ENCODE peak calls at places on chromosomes 16 and 17, in seven cellular contexts. J is GM23248, K is prostate gland, B is heart right ventricle, L is right lobe of liver, E is fibroblast of lung, Q is IMR-90. U is an unnamed sample.

GRCh38 chr16:8751481-8752311 is 45.7 kb downstream of the TMEM186 start:
- DNase-seq in E (peak; percentile 42), B (no peak), J (peak; percentile 80), K (no peak), Q (peak; percentile 78), L (no peak), U (no peak)

GRCh38 chr17:42821176-42821575 is 2.9 kb downstream of the BECN1 start:
- DNase-seq in J (no peak), E (no peak), B (no peak), Q (no peak), L (no peak), K (no peak), U (no peak)

GRCh38 chr17:35056013-35056412 is 7.5 kb downstream of the RFFL start:
- DNase-seq in K (no peak), B (no peak), E (no peak), J (no peak), L (no peak), Q (no peak), U (no peak)

GRCh38 chr17:83170571-83171260 is 91.3 kb downstream of the METRNL start:
- DNase-seq in Q (no peak), E (no peak), B (no peak), K (no peak), L (no peak), J (no peak), U (no peak)

GRCh38 chr16:68146583-68146982 is 61.4 kb downstream of the NFATC3 start:
- DNase-seq in K (no peak), L (no peak), B (no peak), E (peak; percentile 67), J (peak; percentile 42), Q (peak; percentile 60), U (no peak)

GRCh38 chr17:66348605-66349165 is 46.3 kb downstream of the PRKCA start:
- DNase-seq in B (peak; percentile 35), J (peak; percentile 78), K (peak; percentile 14), Q (peak; percentile 89), E (peak; percentile 81), L (no peak), U (no peak)

GRCh38 chr17:7177954-7178477 is 1.2 kb downstream of the ASGR1 start:
- DNase-seq in L (peak; percentile 90), E (no peak), B (peak; percentile 30), J (peak; percentile 61), K (no peak), Q (peak; percentile 71), U (no peak)

GRCh38 chr16:12178251-12178990 is 201.9 kb downstream of the SNX29 start:
- DNase-seq in E (peak; percentile 62), Q (peak; percentile 83), J (peak; percentile 90), L (no peak), B (peak; percentile 38), K (no peak), U (no peak)

GRCh38 chr17:19546289-19547065 is 12.8 kb downstream of the SLC47A1 start:
- DNase-seq in J (peak; percentile 10), K (no peak), E (no peak), L (peak; percentile 84), Q (no peak), B (peak; percentile 41), U (peak; percentile 68)

GRCh38 chr16:88922114-88922825 is 54.7 kb downstream of the CBFA2T3 start:
- DNase-seq in L (no peak), B (peak; percentile 92), K (peak; percentile 80), Q (peak; percentile 39), J (peak; percentile 87), E (peak; percentile 71), U (peak; percentile 78)
- H3K36me3 ChIP-seq in L (no peaks in the 10 kb centered on the region), B (no peaks in the 10 kb centered on the region), K (no peaks in the 10 kb centered on the region), Q (no peaks in the 10 kb centered on the region), J (no peaks in the 10 kb centered on the region), E (no peaks in the 10 kb centered on the region), U (no peaks in the 10 kb centered on the region)

GRCh38 chr16:88649195-88649923 is 1.5 kb downstream of the CYBA start:
- DNase-seq in B (no peak), K (no peak), Q (no peak), L (no peak), J (no peak), E (no peak), U (no peak)
- H3K4me3 ChIP-seq in B (peak overlapping the region; percentile 62), K (no peak overlapping the region), Q (no peak overlapping the region), L (peak overlapping the region; percentile 63), J (peak overlapping the region; percentile 83), E (no peak overlapping the region), U (no peak overlapping the region)

DNA sequence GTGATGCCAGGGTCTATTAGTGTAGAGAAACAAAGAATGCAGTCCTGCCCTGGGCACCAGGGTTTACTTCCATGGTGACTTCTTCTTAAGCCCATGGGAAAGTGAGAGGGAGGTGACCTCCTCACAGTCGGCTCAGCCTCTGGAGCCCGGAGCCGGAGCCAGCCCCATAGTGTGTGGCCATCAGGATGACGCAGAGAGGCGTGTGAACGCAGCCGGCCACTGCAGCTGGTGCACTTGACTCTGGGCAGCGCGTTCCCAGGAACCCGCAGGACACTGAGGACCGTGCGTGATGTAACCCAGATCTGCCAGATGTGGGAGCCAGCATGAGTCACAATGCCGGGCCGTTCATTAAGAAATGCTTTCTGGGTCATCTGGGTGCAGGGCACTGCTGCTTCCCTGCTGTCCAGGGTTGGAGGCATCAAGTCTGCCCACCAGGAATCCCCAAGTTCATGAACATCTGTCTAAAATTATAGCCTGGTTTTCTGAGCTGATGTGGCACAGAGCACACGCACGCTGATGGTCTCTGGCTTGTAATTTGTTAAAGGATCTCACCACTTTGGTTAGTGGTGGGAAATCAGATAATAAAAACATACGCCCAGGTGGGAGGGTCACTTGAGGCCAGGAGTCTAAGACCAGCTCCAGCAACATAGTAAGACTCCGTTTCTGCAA is 114.1 kb downstream of the PITPNC1 start:
- DNase-seq in B (peak; percentile 88), J (peak; percentile 100), E (peak; percentile 99), Q (peak; percentile 98), K (peak; percentile 24), L (no peak), U (peak; percentile 58)
- H3K4me1 ChIP-seq in B (peaks cover 59% of the 10 kb centered on the region), J (peaks cover 26% of the 10 kb centered on the region), E (peaks cover 17% of the 10 kb centered on the region), Q (peaks cover 12% of the 10 kb centered on the region), K (no peaks in the 10 kb centered on the region), L (no peaks in the 10 kb centered on the region), U (no peaks in the 10 kb centered on the region)

GRCh38 chr16:27154573-27155521 is 48.5 kb upstream of the KDM8 start:
- DNase-seq in L (peak; percentile 71), J (peak; percentile 48), E (peak; percentile 31), Q (peak; percentile 21), K (peak; percentile 25), B (peak; percentile 51), U (peak; percentile 80)

GRCh38 chr16:27145630-27146029 is 57.7 kb upstream of the KDM8 start:
- DNase-seq in B (no peak), J (no peak), K (no peak), Q (no peak), E (no peak), L (no peak), U (no peak)

DNA sequence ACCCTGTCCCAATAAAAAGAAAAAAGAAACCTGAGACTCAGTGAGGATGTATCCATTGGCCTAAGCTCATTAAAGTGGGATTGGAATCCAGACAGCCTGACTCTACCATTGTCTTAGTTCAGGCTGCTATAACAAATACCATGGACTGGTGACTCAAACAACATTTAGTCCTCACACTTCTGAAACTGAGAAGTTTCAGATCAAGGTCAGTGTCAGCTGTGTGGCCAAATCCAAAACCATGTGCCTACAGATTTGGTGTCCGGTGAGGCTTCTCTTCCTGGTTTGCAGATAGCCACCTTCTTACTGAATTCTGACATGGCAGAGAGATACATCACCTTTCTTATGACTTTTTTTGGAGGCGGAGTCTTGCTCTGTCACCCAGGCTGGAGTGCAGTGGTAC is 53.3 kb upstream of the KDM8 start:
- DNase-seq in B (no peak), L (no peak), K (no peak), J (no peak), E (no peak), Q (no peak), U (no peak)
- H3K36me3 ChIP-seq in B (no peaks in the 10 kb centered on the region), L (no peaks in the 10 kb centered on the region), K (no peaks in the 10 kb centered on the region), J (no peaks in the 10 kb centered on the region), E (no peaks in the 10 kb centered on the region), Q (no peaks in the 10 kb centered on the region), U (no peaks in the 10 kb centered on the region)

U was measured in mucosa of descending colon.